ENCODE peak calls at places on chromosomes 7 and 10, in seven cellular contexts. V is progenitor cell of endocrine pancreas; C is activated CD4-positive, alpha-beta T cell treated with anti-CD3 and anti-CD28 coated beads, Interleukin-2, amount 50 U/mL, for 1 hour; A is central memory CD4-positive, alpha-beta T cell; R is kidney glomerular epithelial cell; T is psoas muscle; E is GM20000. O is an unnamed sample.

GRCh38 chr10:86958831-86959736 is 685 bp downstream of the SNCG start:
- DNase-seq in V (no peak), C (no peak), A (no peak), R (peak), T (peak), E (no peak), O (peak)

GRCh38 chr10:119333146-119333792 is 125.9 kb downstream of the GRK5 start:
- DNase-seq in V (no peak), C (peak), A (no peak), R (no peak), T (peak), E (no peak), O (no peak)

GRCh38 chr7:149282331-149282655 is 20.3 kb downstream of the ZNF783 start:
- DNase-seq in V (no peak), C (no peak), A (no peak), R (no peak), T (no peak), E (no peak), O (no peak)

GRCh38 chr7:125122225-125122624 is 192.6 kb upstream of the POT1 start:
- DNase-seq in V (no peak), C (no peak), A (no peak), R (no peak), T (no peak), E (no peak), O (no peak)

GRCh38 chr10:75475470-75476182 is 44.2 kb downstream of the LRMDA start:
- DNase-seq in V (no peak), C (no peak), A (no peak), R (peak), T (no peak), E (no peak), O (no peak)

GRCh38 chr10:45581497-45582385 is 90.8 kb downstream of the ZFAND4 start:
- DNase-seq in V (no peak), C (no peak), A (no peak), R (no peak), T (no peak), E (no peak), O (no peak)

GRCh38 chr7:143882611-143883078 is 19.3 kb downstream of the TCAF1 start:
- DNase-seq in V (peak), C (no peak), A (no peak), R (no peak), T (peak), E (peak), O (peak)

GRCh38 chr7:7212612-7213011 is 30.3 kb downstream of the C1GALT1 start:
- DNase-seq in V (no peak), C (no peak), A (no peak), R (no peak), T (no peak), E (no peak), O (no peak)

GRCh38 chr10:73650537-73651331 is 5.1 kb downstream of the SYNPO2L start:
- DNase-seq in V (no peak), C (no peak), A (no peak), R (no peak), T (peak), E (peak), O (no peak)

O was measured in ecto neural progenitor cell.